ENCODE peak calls at places on chromosomes 3 and 15, in four cellular contexts. One of them, this sample, is unnamed.

GRCh38 chr3:63343674-63344073 is 65.6 kb downstream of the SYNPR start:
- DNase-seq in IMR-90: peak
- DNase-seq in H1: peak
- DNase-seq in mesendoderm: peak
- DNase-seq in this sample: peak

GRCh38 chr15:50077655-50078054 is 41.4 kb downstream of the ATP8B4 start:
- DNase-seq in IMR-90: no peak
- DNase-seq in H1: no peak
- DNase-seq in mesendoderm: no peak
- DNase-seq in this sample: no peak

GRCh38 chr15:70101459-70102113 is 3.9 kb upstream of the TLE3 start:
- DNase-seq in IMR-90: peak
- DNase-seq in H1: no peak
- DNase-seq in mesendoderm: peak
- DNase-seq in this sample: peak

GRCh38 chr3:188801393-188801792 is 370.4 kb upstream of the TPRG1 start:
- DNase-seq in IMR-90: peak
- DNase-seq in H1: no peak
- DNase-seq in mesendoderm: no peak
- DNase-seq in this sample: no peak

GRCh38 chr3:188230962-188231361 is 77.0 kb downstream of the LPP start:
- DNase-seq in IMR-90: peak
- DNase-seq in H1: no peak
- DNase-seq in mesendoderm: no peak
- DNase-seq in this sample: no peak

GRCh38 chr15:62818691-62819090 is 223.9 kb upstream of the TPM1 start:
- DNase-seq in IMR-90: peak
- DNase-seq in H1: no peak
- DNase-seq in mesendoderm: no peak
- DNase-seq in this sample: no peak

GRCh38 chr15:96524676-96525417 is 194.3 kb downstream of the NR2F2 start:
- DNase-seq in IMR-90: no peak
- DNase-seq in H1: no peak
- DNase-seq in mesendoderm: no peak
- DNase-seq in this sample: no peak

GRCh38 chr3:51792206-51792605 is 13.2 kb upstream of the IQCF6 start:
- DNase-seq in IMR-90: no peak
- DNase-seq in H1: no peak
- DNase-seq in mesendoderm: no peak
- DNase-seq in this sample: no peak

GRCh38 chr15:94576889-94577533 is 345.6 kb downstream of the MCTP2 start:
- DNase-seq in IMR-90: no peak
- DNase-seq in H1: peak
- DNase-seq in mesendoderm: peak
- DNase-seq in this sample: peak

GRCh38 chr3:95271330-95271729 is 1208.5 kb downstream of the NSUN3 start:
- DNase-seq in IMR-90: no peak
- DNase-seq in H1: no peak
- DNase-seq in mesendoderm: no peak
- DNase-seq in this sample: no peak

GRCh38 chr3:165339753-165340152 is 143.6 kb upstream of the SLITRK3 start:
- DNase-seq in IMR-90: peak
- DNase-seq in H1: no peak
- DNase-seq in mesendoderm: peak
- DNase-seq in this sample: no peak

GRCh38 chr3:111373861-111374260 is 168.1 kb upstream of the CD96 start:
- DNase-seq in IMR-90: peak
- DNase-seq in H1: no peak
- DNase-seq in mesendoderm: no peak
- DNase-seq in this sample: no peak

GRCh38 chr3:197456271-197457091 is 99.3 kb downstream of the BDH1 start:
- DNase-seq in IMR-90: peak
- DNase-seq in H1: peak
- DNase-seq in mesendoderm: peak
- DNase-seq in this sample: peak

GRCh38 chr3:112650472-112650871 is 9.5 kb upstream of the CCDC80 start:
- DNase-seq in IMR-90: peak
- DNase-seq in H1: no peak
- DNase-seq in mesendoderm: no peak
- DNase-seq in this sample: no peak

GRCh38 chr15:59148160-59148810 is 43.3 kb downstream of the CCNB2 start:
- DNase-seq in IMR-90: peak
- DNase-seq in H1: no peak
- DNase-seq in mesendoderm: no peak
- DNase-seq in this sample: no peak

GRCh38 chr3:9932843-9933560 is 632 bp upstream of the CRELD1 start:
- DNase-seq in IMR-90: peak
- DNase-seq in H1: no peak
- DNase-seq in mesendoderm: peak
- DNase-seq in this sample: peak

GRCh38 chr3:50674349-50675178 is at the start of gene DOCK3:
- DNase-seq in IMR-90: peak
- DNase-seq in H1: no peak
- DNase-seq in mesendoderm: peak
- DNase-seq in this sample: peak

GRCh38 chr3:94303897-94304296 is 241.0 kb downstream of the NSUN3 start:
- DNase-seq in IMR-90: peak
- DNase-seq in H1: no peak
- DNase-seq in mesendoderm: peak
- DNase-seq in this sample: no peak

GRCh38 chr3:32836601-32837000 is 18.8 kb downstream of the TRIM71 start:
- DNase-seq in IMR-90: no peak
- DNase-seq in H1: no peak
- DNase-seq in mesendoderm: no peak
- DNase-seq in this sample: no peak

GRCh38 chr15:81152339-81152738 is 18.3 kb downstream of the CFAP161 start:
- DNase-seq in IMR-90: no peak
- DNase-seq in H1: no peak
- DNase-seq in mesendoderm: no peak
- DNase-seq in this sample: no peak

GRCh38 chr3:190225186-190225692 is 97.0 kb downstream of the CLDN1 start:
- DNase-seq in IMR-90: peak
- DNase-seq in H1: no peak
- DNase-seq in mesendoderm: peak
- DNase-seq in this sample: no peak

GRCh38 chr3:86840814-86841213 is 150.1 kb downstream of the VGLL3 start:
- DNase-seq in IMR-90: no peak
- DNase-seq in H1: no peak
- DNase-seq in mesendoderm: no peak
- DNase-seq in this sample: no peak

GRCh38 chr3:170154084-170154483 is 27.4 kb downstream of the PHC3 start:
- DNase-seq in IMR-90: peak
- DNase-seq in H1: no peak
- DNase-seq in mesendoderm: no peak
- DNase-seq in this sample: no peak

GRCh38 chr3:152272771-152273242 is 4.1 kb downstream of the MBNL1 start:
- DNase-seq in IMR-90: peak
- DNase-seq in H1: no peak
- DNase-seq in mesendoderm: no peak
- DNase-seq in this sample: no peak

GRCh38 chr3:142180761-142181362 is 31.5 kb upstream of the TFDP2 start:
- DNase-seq in IMR-90: peak
- DNase-seq in H1: no peak
- DNase-seq in mesendoderm: peak
- DNase-seq in this sample: peak

GRCh38 chr3:124318014-124318413 is 326.1 kb upstream of the ROPN1 start:
- DNase-seq in IMR-90: no peak
- DNase-seq in H1: no peak
- DNase-seq in mesendoderm: peak
- DNase-seq in this sample: no peak

DNA sequence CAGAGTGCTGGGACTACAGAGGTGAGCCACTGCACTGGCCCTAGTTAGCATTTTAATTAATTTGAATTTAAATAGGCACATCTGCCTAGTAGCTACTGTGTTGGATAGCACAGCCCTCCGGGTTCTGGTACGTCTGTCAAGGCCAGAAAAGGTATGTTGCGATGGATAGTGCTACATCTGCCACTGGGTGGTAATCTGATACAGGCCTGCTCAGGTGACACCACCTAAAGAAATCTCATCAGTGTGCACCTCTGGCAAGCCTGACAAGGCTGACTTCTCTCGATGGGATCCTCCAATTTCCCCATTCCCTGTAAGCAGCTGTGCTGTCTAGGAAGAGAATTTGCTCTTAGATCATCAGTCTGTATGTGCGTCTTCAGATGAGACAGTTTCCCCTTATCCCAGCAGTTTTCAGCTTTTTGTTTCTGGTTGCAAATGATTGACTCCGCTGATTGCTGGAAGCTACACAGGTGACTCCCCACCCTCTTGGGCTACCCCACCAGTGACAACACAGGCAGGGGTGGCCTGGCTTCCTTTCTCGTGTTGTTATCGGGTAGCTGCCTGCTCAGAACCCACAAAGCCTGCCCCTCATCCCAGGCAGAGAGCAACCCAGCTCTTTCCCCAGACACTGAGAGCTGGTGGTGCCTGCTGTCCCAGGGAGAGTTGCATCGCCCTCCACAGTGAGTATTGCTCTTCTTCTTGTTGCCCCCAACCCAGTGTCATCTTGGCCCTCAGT is at the start of gene CCR9:
- DNase-seq in IMR-90: no peak
- DNase-seq in H1: no peak
- DNase-seq in mesendoderm: no peak
- DNase-seq in this sample: no peak
- H3K27ac ChIP-seq in IMR-90: no peak
- H3K27ac ChIP-seq in H1: no peak
- H3K27ac ChIP-seq in mesendoderm: no peak
- H3K27ac ChIP-seq in this sample: no peak

DNA sequence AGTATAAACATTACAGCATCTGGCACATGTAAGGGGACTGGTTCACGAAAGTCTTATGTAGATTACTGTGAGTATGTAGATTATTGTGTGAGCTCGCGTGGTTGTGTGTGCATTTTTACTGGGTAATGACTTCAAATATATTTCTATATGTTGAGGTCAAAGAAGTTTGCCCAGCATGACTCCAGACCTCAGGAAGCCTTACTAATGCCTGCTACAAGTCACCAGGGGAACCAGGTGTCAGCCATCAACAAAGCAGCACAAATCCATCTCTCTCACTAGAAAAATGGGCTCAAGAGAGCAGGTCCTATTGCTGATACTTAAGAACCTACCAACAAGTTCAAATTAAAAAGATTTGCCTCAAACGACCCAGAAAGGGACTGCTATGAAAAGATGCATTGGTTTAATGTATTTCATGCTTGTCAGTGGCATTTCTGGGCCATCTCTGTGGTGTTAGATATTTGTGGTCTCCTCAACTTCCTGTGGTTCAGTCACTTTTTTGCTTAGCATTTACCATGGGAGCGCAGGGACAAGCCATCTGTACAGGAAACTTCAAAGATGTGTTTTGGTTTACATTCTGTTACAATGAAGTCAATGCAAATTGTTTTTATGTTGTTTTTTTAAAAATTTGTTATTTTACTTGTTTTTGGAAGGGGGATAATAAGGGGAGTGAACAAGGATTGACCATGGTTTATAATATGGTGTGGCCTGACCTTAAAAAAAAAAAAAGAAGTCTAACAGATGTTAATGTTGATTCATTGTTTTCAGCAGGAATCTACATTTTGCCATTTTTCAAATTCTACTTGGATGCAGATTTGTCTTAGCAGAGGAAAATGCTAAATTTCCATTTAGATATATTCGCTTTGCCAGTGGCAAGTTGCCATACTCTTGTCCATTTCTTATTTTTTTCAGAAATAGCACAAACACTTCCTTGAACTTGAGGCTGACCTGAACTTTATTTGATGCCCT is 172.1 kb upstream of the ADAMTS9 start:
- DNase-seq in IMR-90: peak
- DNase-seq in H1: no peak
- DNase-seq in mesendoderm: peak
- DNase-seq in this sample: no peak
- H3K9ac ChIP-seq in IMR-90: no peak
- H3K9ac ChIP-seq in H1: no peak
- H3K9ac ChIP-seq in mesendoderm: no peak
- H3K9ac ChIP-seq in this sample: no peak

GRCh38 chr15:35107122-35107521 is 22.0 kb upstream of the NANOGP8 start:
- DNase-seq in IMR-90: peak
- DNase-seq in H1: no peak
- DNase-seq in mesendoderm: no peak
- DNase-seq in this sample: no peak
- H4K5ac ChIP-seq in IMR-90: no peak
- H4K5ac ChIP-seq in H1: no peak
- H4K5ac ChIP-seq in mesendoderm: no peak
- H4K5ac ChIP-seq in this sample: no peak

DNA sequence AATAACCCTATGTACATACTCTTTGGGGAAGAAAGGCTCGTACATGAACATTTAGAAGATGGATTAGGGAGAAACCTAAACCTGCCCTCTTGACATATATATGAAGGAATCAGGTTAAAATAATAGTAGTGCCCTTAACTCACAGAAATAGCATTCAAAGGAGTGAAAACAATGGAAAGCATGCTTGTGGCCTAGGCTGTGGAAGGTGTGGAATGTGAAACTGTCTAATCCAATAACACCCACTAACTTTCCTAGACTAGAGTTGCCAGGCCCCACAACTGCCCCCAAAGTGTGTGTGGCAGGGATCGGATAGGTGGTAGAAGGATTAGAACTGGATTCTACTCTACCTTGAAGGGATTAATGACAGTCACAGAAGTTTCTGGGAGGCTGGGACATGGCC is 317.4 kb upstream of the LRRFIP2 start:
- DNase-seq in IMR-90: no peak
- DNase-seq in H1: no peak
- DNase-seq in mesendoderm: peak
- DNase-seq in this sample: no peak
- H3K27ac ChIP-seq in IMR-90: no peak
- H3K27ac ChIP-seq in H1: no peak
- H3K27ac ChIP-seq in mesendoderm: no peak
- H3K27ac ChIP-seq in this sample: no peak

DNA sequence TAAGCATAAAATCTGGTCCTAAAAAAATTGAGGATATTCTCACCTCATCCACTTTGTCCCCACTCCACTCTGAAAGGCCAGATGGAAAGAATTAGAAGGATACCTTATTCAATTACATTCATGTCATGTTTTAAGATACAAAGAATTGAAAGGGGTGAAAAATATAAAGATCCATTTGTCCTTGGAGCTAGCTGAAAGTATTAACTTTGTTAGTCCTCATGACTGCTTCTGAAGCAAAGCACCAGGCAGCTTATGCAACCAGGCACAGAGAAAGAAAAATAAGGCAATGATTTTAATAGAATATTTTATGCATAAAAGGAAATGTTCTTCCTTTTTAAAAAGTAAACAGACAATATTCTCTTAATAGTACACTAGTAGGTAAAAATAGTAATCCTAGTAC is 174.7 kb downstream of the NEK10 start:
- DNase-seq in IMR-90: no peak
- DNase-seq in H1: no peak
- DNase-seq in mesendoderm: no peak
- DNase-seq in this sample: no peak
- H3K9ac ChIP-seq in IMR-90: no peak
- H3K9ac ChIP-seq in H1: no peak
- H3K9ac ChIP-seq in mesendoderm: no peak
- H3K9ac ChIP-seq in this sample: no peak

GRCh38 chr3:34569437-34569836 is 771.0 kb downstream of the PDCD6IP start:
- DNase-seq in IMR-90: no peak
- DNase-seq in H1: no peak
- DNase-seq in mesendoderm: peak
- DNase-seq in this sample: no peak
- H4K5ac ChIP-seq in IMR-90: no peak
- H4K5ac ChIP-seq in H1: no peak
- H4K5ac ChIP-seq in mesendoderm: no peak
- H4K5ac ChIP-seq in this sample: no peak